ENCODE peak calls at places on chromosomes 7 and 10, in four cellular contexts. W is endothelial cell of umbilical vein, C is lower leg skin, G is GM12878. R is an unnamed sample.

GRCh38 chr10:93199221-93199681 is 125.6 kb downstream of the CYP26A1 start:
- DNase-seq in C (peak; percentile 63), W (peak; percentile 67), G (no peak), R (no peak)

GRCh38 chr10:94546616-94547175 is 1.1 kb downstream of the HELLS start:
- DNase-seq in C (no peak), G (peak; percentile 7), W (peak; percentile 51), R (no peak)

GRCh38 chr10:103554488-103555320 is 61.2 kb downstream of the NEURL1 start:
- DNase-seq in W (peak; percentile 20), G (no peak), C (no peak), R (no peak)

GRCh38 chr7:28364082-28364481 is 48.2 kb upstream of the CREB5 start:
- DNase-seq in C (no peak), W (no peak), G (no peak), R (no peak)

GRCh38 chr10:95873139-95873538 is 34.6 kb upstream of the CC2D2B start:
- DNase-seq in W (no peak), G (no peak), C (no peak), R (no peak)

GRCh38 chr7:74039337-74039736 is 11.4 kb downstream of the ELN start:
- DNase-seq in C (no peak), G (no peak), W (no peak), R (no peak)

GRCh38 chr7:70694909-70695803 is 436.8 kb upstream of the GALNT17 start:
- DNase-seq in C (no peak), G (no peak), W (no peak), R (no peak)

GRCh38 chr10:10294801-10295515 is 722.7 kb upstream of the CELF2 start:
- DNase-seq in G (no peak), W (no peak), C (no peak), R (no peak)

GRCh38 chr10:10860455-10860976 is 157.2 kb upstream of the CELF2 start:
- DNase-seq in C (no peak), W (no peak), G (no peak), R (no peak)

GRCh38 chr10:80104066-80104926 is 25.8 kb downstream of the TMEM254 start:
- DNase-seq in W (peak; percentile 23), G (no peak), C (no peak), R (no peak)

GRCh38 chr10:34513636-34514035 is 301.5 kb downstream of the PARD3 start:
- DNase-seq in G (no peak), W (no peak), C (no peak), R (no peak)

GRCh38 chr7:151792671-151793070 is 84.2 kb downstream of the PRKAG2 start:
- DNase-seq in C (no peak), G (no peak), W (no peak), R (no peak)

GRCh38 chr10:34998940-34999339 is 91.2 kb downstream of the CUL2 start:
- DNase-seq in C (no peak), G (no peak), W (no peak), R (no peak)

GRCh38 chr10:370222-370825 is 235.1 kb downstream of the ZMYND11 start:
- DNase-seq in G (no peak), C (no peak), W (no peak), R (no peak)

GRCh38 chr7:14495633-14496032 is 406.9 kb downstream of the DGKB start:
- DNase-seq in W (no peak), G (no peak), C (no peak), R (no peak)

GRCh38 chr7:117458977-117459583 is 20.7 kb upstream of the CFTR start:
- DNase-seq in W (peak; percentile 26), G (no peak), C (no peak), R (peak; percentile 5)

GRCh38 chr7:111383133-111383532 is 179.2 kb downstream of the IMMP2L start:
- DNase-seq in W (no peak), G (no peak), C (no peak), R (no peak)

GRCh38 chr10:70192325-70192966 is 22.1 kb upstream of the SAR1A start:
- DNase-seq in G (no peak), W (no peak), C (no peak), R (no peak)

GRCh38 chr10:116160271-116160670 is 112.7 kb downstream of the GFRA1 start:
- DNase-seq in C (no peak), W (no peak), G (no peak), R (no peak)

GRCh38 chr7:17126413-17127374 is 171.8 kb upstream of the AHR start:
- DNase-seq in C (no peak), G (no peak), W (no peak), R (no peak)

GRCh38 chr10:58237014-58237830 is 30.5 kb downstream of the IPMK start:
- DNase-seq in C (no peak), G (no peak), W (peak; percentile 93), R (peak; percentile 55)

GRCh38 chr10:33290286-33291052 is 44.0 kb downstream of the NRP1 start:
- DNase-seq in C (no peak), G (no peak), W (no peak), R (no peak)

GRCh38 chr10:126157127-126157526 is 231.2 kb downstream of the ADAM12 start:
- DNase-seq in G (no peak), C (no peak), W (no peak), R (no peak)

GRCh38 chr7:102390697-102391484 is 5.3 kb upstream of the PRKRIP1 start:
- DNase-seq in W (peak; percentile 73), C (peak; percentile 63), G (no peak), R (peak; percentile 77)

GRCh38 chr7:48171190-48171589 is at the start of gene ABCA13:
- DNase-seq in W (no peak), G (no peak), C (no peak), R (no peak)

GRCh38 chr7:148718431-148718830 is 19.7 kb downstream of the CUL1 start:
- DNase-seq in C (no peak), G (no peak), W (no peak), R (no peak)

GRCh38 chr10:46263831-46264268 is 22.9 kb upstream of the ANTXRL start:
- DNase-seq in C (peak; percentile 5), G (no peak), W (no peak), R (no peak)

GRCh38 chr10:119531067-119531466 is 11.5 kb downstream of the RGS10 start:
- DNase-seq in C (no peak), G (no peak), W (no peak), R (no peak)

GRCh38 chr7:143415696-143416095 is 7.0 kb upstream of the EPHA1 start:
- DNase-seq in W (no peak), C (no peak), G (no peak), R (no peak)

GRCh38 chr10:3848005-3848767 is 63.2 kb upstream of the KLF6 start:
- DNase-seq in C (no peak), G (no peak), W (no peak), R (no peak)

GRCh38 chr10:79608505-79609375 is 2.0 kb upstream of the SFTPA1 start:
- DNase-seq in W (peak; percentile 13), C (no peak), G (no peak), R (no peak)

GRCh38 chr7:28479507-28479947 is 67.2 kb downstream of the CREB5 start:
- DNase-seq in W (no peak), G (peak; percentile 92), C (no peak), R (no peak)

GRCh38 chr7:130276796-130277762 is 10.4 kb downstream of the CPA2 start:
- DNase-seq in C (no peak), G (no peak), W (no peak), R (no peak)

GRCh38 chr7:45985902-45986301 is 64.8 kb upstream of the IGFBP3 start:
- DNase-seq in G (no peak), W (no peak), C (no peak), R (peak; percentile 40)

DNA sequence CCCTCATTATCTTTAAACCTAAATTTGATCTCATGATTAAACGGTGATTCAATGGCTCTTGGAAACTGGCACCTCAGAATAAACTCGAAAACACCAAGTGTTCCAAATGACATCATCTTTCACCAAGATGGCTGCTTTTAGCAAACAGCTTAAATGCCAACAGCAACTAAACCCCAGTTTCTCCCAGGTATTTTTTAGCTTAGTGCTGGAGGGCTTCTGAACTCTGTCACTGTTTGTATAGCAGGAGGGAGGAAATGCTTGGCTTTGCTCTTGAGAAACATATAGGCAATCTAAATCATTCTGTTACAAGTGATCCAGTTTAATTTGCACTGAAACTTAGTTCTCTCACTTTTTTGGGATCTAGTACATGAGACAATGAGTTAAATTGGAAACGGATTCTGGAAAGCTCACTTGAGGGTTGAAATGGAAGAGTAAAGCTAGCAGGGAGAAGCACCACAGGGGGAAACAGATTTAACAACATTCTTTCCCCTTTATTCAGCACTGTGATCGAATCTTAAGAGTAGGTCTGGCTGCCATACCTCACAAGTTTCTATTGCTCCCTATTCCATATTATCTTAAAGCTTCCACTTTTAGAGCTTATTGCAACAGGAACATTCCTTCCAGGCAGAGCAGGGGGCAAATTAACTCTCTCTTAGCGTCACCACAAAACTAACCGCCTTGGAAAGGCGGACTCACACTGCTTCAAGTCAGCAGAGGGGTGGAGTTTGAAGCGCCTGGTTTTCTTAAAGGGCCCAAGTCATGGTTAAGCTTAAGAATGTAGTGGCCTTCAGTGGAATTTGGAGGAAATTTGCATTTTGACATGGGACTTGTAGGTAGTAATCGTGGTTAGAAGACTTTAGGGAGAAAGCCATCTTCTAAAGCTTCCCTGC is 1.8 kb upstream of the CCDC6 start:
- DNase-seq in G (no peak), C (peak; percentile 75), W (peak; percentile 85), R (peak; percentile 47)
- TF ChIP-seq POLR2A in G (peak; percentile 34), C (no peak), W (peak; percentile 57), R (no peak)

DNA sequence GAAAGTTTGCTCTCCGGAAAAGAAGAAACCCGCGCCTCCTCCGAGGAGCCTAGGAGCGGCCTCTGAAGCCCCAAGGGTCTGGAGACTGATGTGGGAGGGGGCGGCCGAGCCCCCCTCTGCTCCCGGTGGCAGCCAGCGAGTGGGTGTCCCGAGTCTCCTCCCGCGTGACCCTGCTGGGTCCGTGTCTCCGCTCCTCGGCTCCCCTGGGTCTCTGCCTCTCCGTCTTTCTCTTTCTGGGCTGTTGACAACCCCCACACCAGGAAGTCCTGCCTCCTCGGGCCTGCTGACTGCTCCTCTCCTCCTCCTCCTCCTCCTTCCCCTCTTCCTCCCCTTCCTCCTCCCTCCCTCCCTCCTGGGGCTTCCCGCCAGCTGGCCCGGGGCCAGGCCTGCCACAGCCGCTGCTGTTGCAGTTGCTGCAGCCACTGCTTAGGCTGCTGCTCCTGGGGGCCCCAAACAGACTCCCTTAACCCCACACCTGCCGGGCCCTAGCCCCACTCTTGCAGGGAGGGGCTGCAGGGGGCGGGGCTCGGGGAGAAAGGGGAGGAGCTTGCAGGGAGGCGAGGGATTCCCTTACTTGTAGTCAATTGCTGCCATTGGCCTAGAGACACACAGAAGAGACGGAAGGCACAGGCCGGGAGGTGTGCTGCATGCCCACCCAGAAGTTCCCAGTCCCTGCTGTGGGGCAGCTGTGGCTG is at the start of gene TSC22D4:
- DNase-seq in C (peak; percentile 94), W (peak; percentile 90), G (peak; percentile 79), R (peak; percentile 92)
- TF ChIP-seq POLR2A in C (no peak), W (peak; percentile 94), G (peak; percentile 87), R (peak; percentile 95)

GRCh38 chr10:51000164-51000563 is 74.1 kb upstream of the PRKG1 start:
- DNase-seq in W (no peak), C (no peak), G (no peak), R (no peak)
- TF ChIP-seq POLR2A in W (no peak), C (no peak), G (no peak), R (no peak)

GRCh38 chr10:100370976-100371706 is 24.1 kb downstream of the SCD start:
- DNase-seq in G (peak; percentile 34), W (peak; percentile 74), C (peak; percentile 84), R (peak; percentile 77)
- TF ChIP-seq POLR2A in G (no peak), W (no peak), C (no peak), R (no peak)